ENCODE peak calls at places on chromosomes 11 and 22, in five cellular contexts. I is fibroblast of pulmonary artery, W is left lung, H is GM12865, X is cardiac fibroblast. J is an unnamed sample.

GRCh38 chr22:46096051-46096450 is 54.3 kb upstream of the PPARA start:
- DNase-seq in X (no peak), I (no peak), H (no peak), W (no peak), J (no peak)

GRCh38 chr22:42346722-42347121 is 76.3 kb upstream of the TCF20 start:
- DNase-seq in X (no peak), I (no peak), W (no peak), H (no peak), J (no peak)

GRCh38 chr11:3939211-3939610 is 83.7 kb downstream of the STIM1 start:
- DNase-seq in H (peak), X (peak), W (no peak), I (peak), J (peak)

GRCh38 chr11:68077617-68078592 is 39.1 kb downstream of the TCIRG1 start:
- DNase-seq in H (peak), W (no peak), I (no peak), X (no peak), J (no peak)

GRCh38 chr22:26170112-26170492 is 840 bp downstream of the SEZ6L start:
- DNase-seq in H (no peak), W (no peak), I (no peak), X (no peak), J (no peak)

GRCh38 chr22:21450858-21451331 is 16.3 kb upstream of the TMEM191C start:
- DNase-seq in X (no peak), H (no peak), I (no peak), W (peak), J (no peak)

GRCh38 chr11:121143921-121144320 is 42.9 kb downstream of the TECTA start:
- DNase-seq in I (no peak), W (no peak), X (no peak), H (no peak), J (no peak)

GRCh38 chr22:31947296-31947695 is 3.0 kb downstream of the YWHAH start:
- DNase-seq in H (peak), W (no peak), X (peak), I (peak), J (no peak)

GRCh38 chr11:124080319-124081001 is 34.8 kb upstream of the VWA5A start:
- DNase-seq in X (no peak), I (no peak), H (no peak), W (no peak), J (no peak)

GRCh38 chr11:2651826-2652237 is 48.0 kb downstream of the KCNQ1OT1 start:
- DNase-seq in H (no peak), I (no peak), W (no peak), X (no peak), J (no peak)

GRCh38 chr11:70156291-70157037 is 46.6 kb upstream of the FADD start:
- DNase-seq in X (no peak), H (no peak), I (no peak), W (no peak), J (no peak)

GRCh38 chr22:28741758-28742561 is at the start of the genes CHEK2 and HSCB:
- DNase-seq in X (peak), I (peak), W (peak), H (peak), J (peak)

GRCh38 chr11:69662021-69662698 is 13.0 kb downstream of the LTO1 start:
- DNase-seq in I (no peak), X (no peak), H (no peak), W (no peak), J (no peak)

GRCh38 chr11:123973816-123974215 is 3.8 kb downstream of the OR10S1 start:
- DNase-seq in H (no peak), W (no peak), X (peak), I (peak), J (peak)

GRCh38 chr11:82842019-82842418 is 58.2 kb downstream of the PRCP start:
- DNase-seq in H (no peak), X (no peak), I (no peak), W (no peak), J (no peak)

GRCh38 chr11:75105462-75105925 is 8.8 kb upstream of the OR2AT4 start:
- DNase-seq in I (no peak), X (no peak), H (peak), W (no peak), J (no peak)

GRCh38 chr11:107307991-107308390 is 149.6 kb downstream of the CWF19L2 start:
- DNase-seq in X (no peak), I (no peak), H (no peak), W (no peak), J (no peak)

GRCh38 chr11:84722583-84723108 is 904.5 kb downstream of the DLG2 start:
- DNase-seq in W (no peak), H (no peak), I (no peak), X (no peak), J (no peak)

GRCh38 chr22:25407859-25408229 is 156.6 kb upstream of the GRK3 start:
- DNase-seq in X (no peak), I (no peak), W (no peak), H (no peak), J (no peak)

GRCh38 chr11:108654994-108655631 is 9.8 kb upstream of the DDX10 start:
- DNase-seq in W (no peak), X (peak), I (peak), H (peak), J (peak)

GRCh38 chr11:68189082-68189481 is 24.0 kb downstream of the KMT5B start:
- DNase-seq in I (no peak), X (no peak), W (no peak), H (no peak), J (no peak)

GRCh38 chr22:44068422-44069191 is 44.5 kb downstream of the PARVB start:
- DNase-seq in X (no peak), I (no peak), H (peak), W (peak), J (no peak)

GRCh38 chr11:74493816-74494630 is 499 bp upstream of the LIPT2 start:
- DNase-seq in H (no peak), I (no peak), W (no peak), X (peak), J (peak)

GRCh38 chr11:101848262-101848661 is 66.5 kb upstream of the CEP126 start:
- DNase-seq in I (peak), H (peak), W (no peak), X (peak), J (peak)

DNA sequence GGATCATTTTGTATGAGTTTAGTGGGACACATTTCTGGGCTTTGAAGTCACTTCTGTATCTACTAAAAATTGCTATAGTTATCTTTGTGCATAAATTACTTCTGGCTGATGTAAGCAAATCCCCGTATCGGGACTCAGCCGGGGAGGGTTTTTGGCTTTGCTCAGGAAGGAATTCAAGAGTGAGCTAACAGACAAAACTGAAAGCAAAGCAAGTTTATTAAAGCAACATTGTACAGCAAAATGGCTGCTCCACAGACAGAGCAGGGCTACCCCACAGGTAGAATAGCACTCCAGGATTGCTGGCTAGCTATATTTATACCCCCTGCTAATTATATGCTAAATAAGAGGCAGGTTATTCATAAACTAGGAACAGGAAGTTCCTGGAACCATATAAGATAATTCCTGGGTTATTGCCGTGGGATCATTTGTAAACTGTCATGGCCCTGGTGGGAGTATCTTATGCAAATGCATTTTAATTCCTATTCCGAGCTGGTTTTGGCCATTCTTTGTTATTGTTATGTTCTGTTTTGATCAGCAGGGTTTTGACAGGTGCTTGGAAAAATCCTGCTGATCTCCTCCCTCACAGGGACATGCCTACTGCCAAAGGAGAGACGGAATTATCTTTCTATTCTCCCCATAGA is 15.2 kb downstream of the MIF start:
- DNase-seq in I (peak), X (peak), H (no peak), W (no peak), J (no peak)
- H3K4me3 ChIP-seq in I (no peak), X (no peak), H (no peak), W (no peak), J (no peak)

DNA sequence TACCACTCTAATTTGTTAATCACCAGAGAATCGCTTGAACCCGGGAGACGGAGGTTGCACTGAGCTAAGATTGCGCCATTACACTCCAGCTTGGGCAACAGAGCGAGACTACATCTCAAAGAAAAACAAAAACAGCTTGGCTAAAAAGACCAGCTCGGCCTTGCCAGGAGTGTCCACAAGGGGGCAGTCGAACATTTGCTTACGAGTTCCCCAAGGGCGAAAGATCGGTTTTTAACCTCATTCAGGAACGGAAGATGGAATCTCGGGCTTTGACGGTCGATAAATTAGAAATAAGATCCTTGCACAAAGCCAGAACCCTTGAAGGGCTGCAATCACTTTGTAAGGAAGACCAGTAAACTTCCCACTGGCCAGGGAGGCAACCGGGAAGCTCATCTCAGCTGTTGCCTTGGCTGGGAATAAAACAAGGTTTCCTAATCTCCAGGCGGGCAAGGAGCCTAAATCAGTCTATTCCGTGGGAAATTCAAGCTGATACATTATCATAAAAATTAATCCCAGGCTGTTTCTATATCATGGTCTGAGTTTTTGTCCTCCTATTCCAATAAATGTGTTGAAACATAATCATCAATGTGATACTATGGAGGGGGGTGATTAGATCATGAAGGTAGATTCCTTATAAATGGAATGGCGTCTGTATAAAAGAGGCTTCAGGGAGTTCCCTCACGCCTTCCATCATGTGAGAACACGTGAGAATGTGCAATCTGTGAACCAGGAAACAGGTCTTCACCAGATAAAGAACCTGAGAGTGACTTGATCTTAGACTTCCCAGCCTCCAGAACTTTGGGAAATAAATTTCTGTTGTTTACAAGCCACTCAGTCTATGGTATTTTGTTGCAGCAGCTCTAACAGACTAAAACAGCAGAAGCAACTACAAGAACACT is 14.9 kb upstream of the SLC29A2 start:
- DNase-seq in H (peak), X (peak), I (peak), W (peak), J (peak)
- TF ChIP-seq CTCF in H (peak), X (peak), I (no peak), W (peak), J (peak)

GRCh38 chr11:63835156-63835540 is 3.8 kb upstream of the MARK2 start:
- DNase-seq in W (no peak), I (no peak), X (no peak), H (no peak), J (no peak)
- H3K4me3 ChIP-seq in W (no peak), I (no peak), X (no peak), H (no peak), J (no peak)

GRCh38 chr11:57491371-57492061 is 24.0 kb downstream of the SLC43A1 start:
- DNase-seq in W (no peak), I (peak), H (peak), X (peak), J (no peak)
- TF ChIP-seq CTCF in W (peak), I (peak), H (peak), X (peak), J (peak)

GRCh38 chr11:31625868-31626267 is 116.3 kb downstream of the ELP4 start:
- DNase-seq in H (no peak), I (no peak), X (no peak), W (no peak), J (no peak)
- H3K4me3 ChIP-seq in H (no peak), I (no peak), X (no peak), W (no peak), J (no peak)

GRCh38 chr11:133618500-133618899 is 86.2 kb upstream of the OPCML start:
- DNase-seq in W (no peak), H (no peak), I (no peak), X (no peak), J (no peak)

GRCh38 chr11:133619397-133619796 is 87.1 kb upstream of the OPCML start:
- DNase-seq in W (no peak), H (no peak), X (no peak), I (no peak), J (no peak)

GRCh38 chr11:133619973-133620372 is 87.7 kb upstream of the OPCML start:
- DNase-seq in I (no peak), X (no peak), H (peak), W (no peak), J (no peak)
- TF ChIP-seq CTCF in I (no peak), X (no peak), H (peak), W (no peak), J (no peak)

GRCh38 chr11:105372214-105372613 is 232.6 kb upstream of the CARD18 start:
- DNase-seq in I (no peak), X (no peak), H (no peak), W (no peak), J (no peak)
- H3K4me3 ChIP-seq in I (no peak), X (no peak), H (no peak), W (no peak), J (no peak)